ENCODE peak calls at places on chromosome 1, in nine cellular contexts. S, M, O, V, A, L, E, F and J are unnamed samples.

GRCh38 chr1:235468970-235469369 is 35.3 kb downstream of the B3GALNT2 start:
- DNase-seq in V (no peak), M (no peak), L (no peak), E (no peak), O (no peak), A (peak; percentile 80), F (no peak), S (no peak), J (no peak)

GRCh38 chr1:27589441-27589840 is 14.5 kb downstream of the AHDC1 start:
- DNase-seq in V (no peak), L (no peak), O (no peak), A (no peak), F (no peak), M (no peak), S (no peak), E (no peak), J (no peak)

GRCh38 chr1:177479600-177479999 is 308.8 kb downstream of the BRINP2 start:
- DNase-seq in V (no peak), L (no peak), A (no peak), S (peak; percentile 34), M (no peak), F (no peak), E (no peak), O (no peak), J (no peak)

GRCh38 chr1:211625040-211625439 is 46.1 kb upstream of the SLC30A1 start:
- DNase-seq in F (peak; percentile 15), S (no peak), M (no peak), L (no peak), V (peak; percentile 48), O (peak; percentile 63), E (no peak), A (no peak), J (no peak)

GRCh38 chr1:31788138-31788824 is 24.1 kb upstream of the ADGRB2 start:
- DNase-seq in F (peak; percentile 83), S (peak; percentile 95), A (peak; percentile 67), M (peak; percentile 94), E (peak; percentile 97), L (peak; percentile 97), O (peak; percentile 91), V (peak; percentile 97), J (peak; percentile 98)

GRCh38 chr1:91757760-91758545 is 128.0 kb downstream of the TGFBR3 start:
- DNase-seq in M (no peak), F (no peak), V (no peak), S (no peak), E (no peak), A (no peak), L (no peak), O (no peak), J (no peak)

GRCh38 chr1:33426906-33427305 is 4.0 kb downstream of the PHC2 start:
- DNase-seq in L (no peak), F (no peak), A (no peak), M (no peak), S (no peak), V (no peak), E (no peak), O (no peak), J (no peak)

GRCh38 chr1:156652131-156652991 is 10.4 kb downstream of the BCAN start:
- DNase-seq in A (no peak), L (peak; percentile 66), V (peak; percentile 39), S (peak; percentile 64), O (no peak), F (no peak), M (no peak), E (peak; percentile 84), J (peak; percentile 92)

GRCh38 chr1:175887981-175888428 is 144.6 kb upstream of the TNR start:
- DNase-seq in V (peak; percentile 83), O (peak; percentile 52), A (peak; percentile 3), F (no peak), S (peak; percentile 89), M (peak; percentile 52), E (peak; percentile 87), L (peak; percentile 67), J (peak; percentile 95)

GRCh38 chr1:101310484-101310883 is 73.7 kb downstream of the S1PR1 start:
- DNase-seq in V (no peak), M (no peak), O (no peak), L (no peak), A (no peak), F (no peak), E (no peak), S (no peak), J (no peak)

GRCh38 chr1:101311146-101311892 is 74.5 kb downstream of the S1PR1 start:
- DNase-seq in S (no peak), A (no peak), M (no peak), E (no peak), F (no peak), O (no peak), L (no peak), V (no peak), J (no peak)

GRCh38 chr1:101308935-101309333 is 72.1 kb downstream of the S1PR1 start:
- DNase-seq in V (no peak), A (no peak), O (no peak), S (peak; percentile 39), M (no peak), E (no peak), F (peak; percentile 31), L (no peak), J (peak; percentile 61)

GRCh38 chr1:101308001-101308659 is 71.3 kb downstream of the S1PR1 start:
- DNase-seq in A (no peak), M (no peak), F (no peak), V (no peak), E (no peak), L (no peak), S (no peak), O (no peak), J (no peak)

DNA sequence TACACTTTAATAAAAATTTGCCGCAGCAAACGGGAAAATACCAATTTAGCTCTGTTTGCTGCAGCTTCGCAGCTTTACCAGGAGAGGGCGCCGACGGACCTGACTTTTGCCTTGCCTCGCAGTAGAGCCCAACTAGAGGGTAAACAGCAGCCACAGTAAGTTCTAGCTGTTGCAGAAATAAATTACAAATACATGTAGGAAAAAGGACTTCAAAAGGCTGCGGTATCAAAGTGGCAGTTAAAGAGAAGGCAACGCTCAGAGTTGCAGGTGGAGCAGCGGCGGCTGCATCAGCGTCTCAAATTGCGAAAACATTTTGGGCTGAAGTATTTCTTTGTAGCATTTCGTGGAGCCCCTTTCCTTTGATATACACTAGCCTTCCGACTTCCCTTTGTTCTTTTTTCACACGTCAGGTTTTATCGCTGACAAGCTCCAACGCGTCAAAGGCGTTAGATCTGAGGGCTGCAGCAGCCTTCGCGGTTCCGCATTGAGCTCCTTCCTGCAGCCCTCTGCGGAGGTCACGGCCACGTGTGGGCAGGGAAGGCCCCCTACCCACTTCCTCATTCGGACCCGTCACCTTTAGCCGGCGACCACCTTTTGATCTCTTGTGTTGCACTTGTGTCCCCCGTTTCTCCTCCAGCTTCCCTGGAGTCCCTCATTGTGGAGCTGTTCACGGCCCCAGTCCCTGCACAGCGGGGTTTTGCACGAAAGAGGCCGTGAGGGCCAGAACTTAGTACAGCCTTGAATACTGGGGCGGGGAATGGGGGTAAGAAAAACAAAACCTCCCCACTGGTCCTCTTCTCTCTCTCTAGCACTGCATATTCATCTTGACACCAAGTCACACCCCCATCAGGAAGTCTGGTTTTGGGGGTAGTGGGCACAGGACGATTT is 72.8 kb downstream of the S1PR1 start:
- DNase-seq in M (peak; percentile 38), V (peak; percentile 63), L (peak; percentile 75), E (peak; percentile 51), F (peak; percentile 75), O (peak; percentile 37), A (peak; percentile 15), S (peak; percentile 61), J (peak; percentile 86)
- TF ChIP-seq CTCF in M (peak; percentile 81), V (peak; percentile 87), L (peak; percentile 93), E (peak; percentile 71), F (peak; percentile 89), O (peak; percentile 65), A (peak; percentile 90), S (peak; percentile 87), J (peak; percentile 90)

DNA sequence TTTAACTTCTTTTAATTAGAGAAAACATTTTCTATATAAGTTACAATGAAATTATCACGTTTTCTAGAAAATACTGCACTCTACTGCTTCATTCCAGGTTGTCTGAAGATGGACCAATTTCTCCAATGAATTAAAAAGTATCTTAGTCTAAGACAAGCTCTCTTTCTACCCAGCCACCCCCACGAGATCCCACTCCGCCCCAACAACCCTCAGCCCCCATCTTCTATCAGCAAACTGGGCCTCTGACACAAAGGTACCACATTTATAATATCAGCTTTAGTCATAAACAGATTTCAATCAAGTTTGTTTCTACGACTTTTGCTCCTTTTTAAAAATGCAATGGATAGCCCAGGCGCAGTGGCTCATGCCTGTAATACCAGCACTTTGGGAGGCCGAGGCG is 117.8 kb downstream of the RERE start:
- DNase-seq in S (no peak), M (no peak), E (no peak), O (no peak), V (no peak), L (no peak), F (no peak), A (no peak), J (no peak)
- TF ChIP-seq CTCF in S (no peak), M (no peak), E (no peak), O (no peak), V (no peak), L (no peak), F (no peak), A (no peak), J (no peak)

GRCh38 chr1:151827853-151828252 is 3.7 kb downstream of the RORC start:
- DNase-seq in A (no peak), V (no peak), M (no peak), F (no peak), S (no peak), L (no peak), O (no peak), E (no peak), J (no peak)

GRCh38 chr1:151828931-151829330 is 2.7 kb downstream of the RORC start:
- DNase-seq in E (peak; percentile 60), L (no peak), A (peak; percentile 12), V (peak; percentile 64), F (no peak), O (no peak), M (peak; percentile 45), S (peak; percentile 83), J (peak; percentile 92)

GRCh38 chr1:151825204-151825603 is 6.4 kb downstream of the RORC start:
- DNase-seq in O (no peak), E (no peak), L (no peak), A (no peak), F (no peak), M (no peak), V (no peak), S (no peak), J (no peak)

GRCh38 chr1:151823175-151823574 is 8.4 kb downstream of the RORC start:
- DNase-seq in O (no peak), M (no peak), L (no peak), F (no peak), E (no peak), V (no peak), S (no peak), A (no peak), J (no peak)

GRCh38 chr1:151825811-151826660 is 5.6 kb downstream of the RORC start:
- DNase-seq in L (no peak), F (peak; percentile 41), A (no peak), M (no peak), O (no peak), V (peak; percentile 50), S (peak; percentile 52), E (peak; percentile 55), J (peak; percentile 68)
- TF ChIP-seq CTCF in L (no peak), F (no peak), A (no peak), M (no peak), O (no peak), V (no peak), S (no peak), E (no peak), J (peak; percentile 21)

DNA sequence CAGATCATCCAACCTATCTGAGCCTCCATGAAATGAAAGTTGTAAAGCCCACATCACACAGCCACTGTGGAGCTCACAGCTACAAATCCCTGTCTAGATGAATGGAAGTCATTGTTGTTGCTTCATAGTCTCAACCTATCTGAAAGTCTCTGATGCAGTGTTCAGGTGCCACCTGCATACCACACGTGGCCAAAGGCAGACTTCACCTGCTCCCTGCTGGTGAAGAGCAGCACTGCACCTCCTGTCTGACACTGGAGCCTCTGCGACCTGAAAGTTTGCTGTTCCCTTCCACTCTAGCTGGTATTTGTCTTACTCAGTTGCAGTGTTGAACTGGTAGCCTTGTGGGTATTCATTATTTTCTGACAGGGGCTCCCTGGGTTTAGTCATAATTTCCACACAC is 18.4 kb downstream of the LORICRIN start:
- DNase-seq in V (peak; percentile 35), S (peak; percentile 61), M (no peak), O (peak; percentile 66), F (peak; percentile 12), L (no peak), A (no peak), E (peak; percentile 78), J (peak; percentile 85)
- TF ChIP-seq CTCF in V (peak; percentile 70), S (peak; percentile 89), M (peak; percentile 61), O (peak; percentile 78), F (peak; percentile 67), L (peak; percentile 65), A (peak; percentile 26), E (peak; percentile 88), J (peak; percentile 89)